ENCODE peak calls at places on chromosomes 1 and 21, in four cellular contexts. One of them, this sample, is unnamed.
A peak's percentile ranks its signal among the peaks of the same experiment; 100 is the strongest.

GRCh38 chr1:196361112-196361714 is 247.0 kb downstream of the KCNT2 start:
- DNase-seq in HepG2: peak; percentile 2
- DNase-seq in fibroblast of lung: no peak
- DNase-seq in DND-41: no peak
- DNase-seq in this sample: no peak

GRCh38 chr1:95236784-95237575 is 3.0 kb downstream of the RWDD3 start:
- DNase-seq in HepG2: no peak
- DNase-seq in fibroblast of lung: no peak
- DNase-seq in DND-41: no peak
- DNase-seq in this sample: no peak

GRCh38 chr1:1200876-1201810 is 5.2 kb downstream of the TNFRSF18 start:
- DNase-seq in HepG2: no peak
- DNase-seq in fibroblast of lung: peak; percentile 11
- DNase-seq in DND-41: no peak
- DNase-seq in this sample: no peak

GRCh38 chr1:12114340-12114683 is 51.2 kb downstream of the TNFRSF8 start:
- DNase-seq in HepG2: no peak
- DNase-seq in fibroblast of lung: no peak
- DNase-seq in DND-41: no peak
- DNase-seq in this sample: no peak

GRCh38 chr1:47927165-47927564 is 70.0 kb downstream of the TRABD2B start:
- DNase-seq in HepG2: peak; percentile 35
- DNase-seq in fibroblast of lung: no peak
- DNase-seq in DND-41: no peak
- DNase-seq in this sample: no peak

GRCh38 chr21:15355066-15355465 is 290.3 kb upstream of the NRIP1 start:
- DNase-seq in HepG2: no peak
- DNase-seq in fibroblast of lung: no peak
- DNase-seq in DND-41: no peak
- DNase-seq in this sample: no peak

GRCh38 chr1:3116560-3116959 is 47.6 kb downstream of the PRDM16 start:
- DNase-seq in HepG2: no peak
- DNase-seq in fibroblast of lung: no peak
- DNase-seq in DND-41: no peak
- DNase-seq in this sample: no peak

GRCh38 chr21:42496839-42497202 is 797 bp upstream of the RSPH1 start:
- DNase-seq in HepG2: no peak
- DNase-seq in fibroblast of lung: peak; percentile 11
- DNase-seq in DND-41: no peak
- DNase-seq in this sample: no peak

GRCh38 chr1:20440785-20441200 is 45.2 kb downstream of the CAMK2N1 start:
- DNase-seq in HepG2: peak; percentile 58
- DNase-seq in fibroblast of lung: peak; percentile 53
- DNase-seq in DND-41: peak; percentile 41
- DNase-seq in this sample: no peak

GRCh38 chr1:230702934-230703678 is 10.8 kb downstream of the AGT start:
- DNase-seq in HepG2: peak; percentile 97
- DNase-seq in fibroblast of lung: no peak
- DNase-seq in DND-41: no peak
- DNase-seq in this sample: no peak

GRCh38 chr1:192544983-192545393 is 30.6 kb upstream of the RGS1 start:
- DNase-seq in HepG2: no peak
- DNase-seq in fibroblast of lung: peak; percentile 53
- DNase-seq in DND-41: peak; percentile 30
- DNase-seq in this sample: peak; percentile 91

GRCh38 chr1:45924736-45925135 is 121.3 kb downstream of the MAST2 start:
- DNase-seq in HepG2: no peak
- DNase-seq in fibroblast of lung: peak; percentile 23
- DNase-seq in DND-41: no peak
- DNase-seq in this sample: no peak

GRCh38 chr1:159205225-159205624 is 550 bp downstream of the ACKR1 start:
- DNase-seq in HepG2: no peak
- DNase-seq in fibroblast of lung: no peak
- DNase-seq in DND-41: no peak
- DNase-seq in this sample: no peak

GRCh38 chr1:214415131-214415530 is 134.2 kb downstream of the SMYD2 start:
- DNase-seq in HepG2: no peak
- DNase-seq in fibroblast of lung: no peak
- DNase-seq in DND-41: no peak
- DNase-seq in this sample: no peak

GRCh38 chr1:214416417-214417212 is 134.8 kb downstream of the PTPN14 start:
- DNase-seq in HepG2: no peak
- DNase-seq in fibroblast of lung: peak; percentile 72
- DNase-seq in DND-41: no peak
- DNase-seq in this sample: no peak

GRCh38 chr1:214418380-214418779 is 133.0 kb downstream of the PTPN14 start:
- DNase-seq in HepG2: no peak
- DNase-seq in fibroblast of lung: peak; percentile 43
- DNase-seq in DND-41: no peak
- DNase-seq in this sample: no peak

GRCh38 chr1:214419650-214420049 is 131.8 kb downstream of the PTPN14 start:
- DNase-seq in HepG2: no peak
- DNase-seq in fibroblast of lung: no peak
- DNase-seq in DND-41: no peak
- DNase-seq in this sample: no peak

GRCh38 chr1:214417545-214418210 is 133.7 kb downstream of the PTPN14 start:
- DNase-seq in HepG2: no peak
- DNase-seq in fibroblast of lung: no peak
- DNase-seq in DND-41: no peak
- DNase-seq in this sample: no peak
- H3K27ac ChIP-seq in HepG2: no peak overlapping the region
- H3K27ac ChIP-seq in fibroblast of lung: no peak overlapping the region
- H3K27ac ChIP-seq in DND-41: no peak overlapping the region
- H3K27ac ChIP-seq in this sample: no peak overlapping the region

DNA sequence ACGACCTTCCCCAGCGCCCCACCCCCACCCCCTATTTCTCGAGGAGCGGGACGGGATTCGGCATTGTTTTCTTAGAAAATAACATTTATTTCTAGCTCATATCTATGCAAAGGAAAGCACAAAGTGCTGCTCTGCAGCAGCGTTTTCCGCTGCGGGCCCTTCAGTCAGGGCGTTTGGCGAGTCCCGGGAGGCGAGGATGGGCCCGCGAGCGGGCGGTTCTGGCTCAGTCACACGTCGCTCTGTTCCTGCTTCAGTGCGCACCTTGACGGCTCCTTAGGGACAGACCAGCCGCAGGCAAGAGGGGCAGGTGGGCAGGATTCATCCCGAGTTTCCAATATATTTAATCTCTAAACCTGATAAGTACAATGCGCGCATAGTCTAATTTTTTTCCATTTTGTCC is 5.8 kb downstream of the DMRTA2 start:
- DNase-seq in HepG2: no peak
- DNase-seq in fibroblast of lung: no peak
- DNase-seq in DND-41: no peak
- DNase-seq in this sample: no peak
- TF ChIP-seq EZH2 in HepG2: no peak
- TF ChIP-seq EZH2 in fibroblast of lung: no peak
- TF ChIP-seq EZH2 in DND-41: no peak
- TF ChIP-seq EZH2 in this sample: no peak

GRCh38 chr1:31598980-31599379 is 18.5 kb upstream of the HCRTR1 start:
- DNase-seq in HepG2: no peak
- DNase-seq in fibroblast of lung: no peak
- DNase-seq in DND-41: no peak
- DNase-seq in this sample: no peak

GRCh38 chr1:31595836-31596736 is 19.8 kb downstream of the TINAGL1 start:
- DNase-seq in HepG2: no peak
- DNase-seq in fibroblast of lung: no peak
- DNase-seq in DND-41: no peak
- DNase-seq in this sample: no peak

GRCh38 chr1:31593770-31594632 is 17.7 kb downstream of the TINAGL1 start:
- DNase-seq in HepG2: peak; percentile 62
- DNase-seq in fibroblast of lung: peak; percentile 76
- DNase-seq in DND-41: peak; percentile 79
- DNase-seq in this sample: no peak

GRCh38 chr1:31593136-31593665 is 16.9 kb downstream of the TINAGL1 start:
- DNase-seq in HepG2: no peak
- DNase-seq in fibroblast of lung: no peak
- DNase-seq in DND-41: no peak
- DNase-seq in this sample: no peak

GRCh38 chr1:31596737-31597097 is 20.4 kb downstream of the TINAGL1 start:
- DNase-seq in HepG2: no peak
- DNase-seq in fibroblast of lung: no peak
- DNase-seq in DND-41: no peak
- DNase-seq in this sample: no peak
- H3K27ac ChIP-seq in HepG2: no peak overlapping the region
- H3K27ac ChIP-seq in fibroblast of lung: no peak overlapping the region
- H3K27ac ChIP-seq in DND-41: no peak overlapping the region
- H3K27ac ChIP-seq in this sample: no peak overlapping the region

DNA sequence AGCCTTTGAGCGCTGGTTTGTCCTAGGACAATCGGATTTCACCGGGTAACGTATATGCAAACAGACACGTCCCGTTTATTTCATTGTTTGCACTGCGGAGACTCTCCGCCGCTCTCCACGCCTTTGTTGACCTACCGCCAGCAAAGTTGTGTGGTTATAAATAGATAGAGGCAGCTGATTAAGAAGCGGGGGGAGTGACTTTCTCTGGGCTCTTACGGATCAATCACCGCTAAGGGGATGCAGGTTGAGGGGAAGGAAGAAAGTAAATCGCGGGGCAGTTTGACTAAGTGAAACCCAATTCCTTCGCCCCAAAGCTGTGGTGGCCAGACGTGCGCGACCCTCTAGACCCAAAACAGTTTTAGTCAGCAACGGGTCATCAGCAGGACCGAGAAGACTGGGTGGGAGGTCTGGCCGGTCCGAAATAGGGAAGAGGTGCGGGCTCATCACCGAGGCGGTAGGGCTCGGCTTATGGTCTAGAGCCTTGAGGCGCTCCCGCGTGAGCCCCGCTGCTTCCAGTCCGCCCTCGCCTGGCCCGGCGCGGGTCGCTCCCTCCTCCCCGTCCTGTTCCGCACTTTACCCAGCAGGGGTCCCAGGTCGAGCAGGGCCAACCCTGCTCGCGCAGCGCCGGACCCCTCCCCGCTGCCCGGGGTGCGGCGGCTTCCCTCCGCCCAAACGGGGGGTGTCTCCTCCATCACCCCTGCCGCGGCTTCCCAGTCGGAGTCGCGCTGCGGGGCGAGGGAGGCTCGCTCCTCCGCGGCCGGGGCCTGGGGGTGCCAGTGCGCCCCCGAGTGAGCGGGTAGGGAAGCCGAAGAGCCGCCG is 120.8 kb upstream of the RRP15 start:
- DNase-seq in HepG2: peak; percentile 18
- DNase-seq in fibroblast of lung: peak; percentile 40
- DNase-seq in DND-41: no peak
- DNase-seq in this sample: no peak
- TF ChIP-seq EZH2 in HepG2: peak; percentile 70
- TF ChIP-seq EZH2 in fibroblast of lung: peak; percentile 83
- TF ChIP-seq EZH2 in DND-41: no peak
- TF ChIP-seq EZH2 in this sample: peak; percentile 31

This sample was measured in SK-N-MC.